ENCODE peak calls at places on chromosome X, in four cellular contexts. R is MM.1S, X is right lobe of liver, L is SK-N-SH. H is an unnamed sample.

GRCh38 chrX:69109706-69110635 is 55.3 kb downstream of the PJA1 start:
- DNase-seq in R (no peak), L (no peak), X (no peak), H (no peak)

GRCh38 chrX:110341189-110342035 is 17.2 kb upstream of the RTL9 start:
- DNase-seq in R (no peak), X (no peak), L (no peak), H (no peak)

GRCh38 chrX:140510895-140511295 is 6.0 kb upstream of the SOX3 start:
- DNase-seq in X (no peak), L (peak; percentile 14), R (no peak), H (no peak)

GRCh38 chrX:134236690-134237362 is at the start of gene CCDC160:
- DNase-seq in X (peak; percentile 48), L (peak; percentile 82), R (peak; percentile 52), H (peak; percentile 16)

GRCh38 chrX:139877710-139878414 is 55.0 kb downstream of the ATP11C start:
- DNase-seq in R (no peak), L (no peak), X (no peak), H (no peak)

GRCh38 chrX:47129879-47130358 is 14.6 kb downstream of the NDUFB11 start:
- DNase-seq in X (no peak), L (no peak), R (no peak), H (no peak)

GRCh38 chrX:44871114-44871645 is 1.8 kb upstream of the KDM6A start:
- DNase-seq in R (no peak), X (peak; percentile 45), L (no peak), H (no peak)

GRCh38 chrX:63754141-63754859 is 30.7 kb downstream of the ARHGEF9 start:
- DNase-seq in R (no peak), L (no peak), X (peak; percentile 51), H (no peak)

GRCh38 chrX:69387559-69388487 is 116.3 kb upstream of the NALF2 start:
- DNase-seq in X (peak; percentile 45), R (peak; percentile 22), L (peak; percentile 78), H (peak; percentile 89)

GRCh38 chrX:70208479-70208878 is 26.0 kb upstream of the AWAT1 start:
- DNase-seq in X (no peak), R (no peak), L (no peak), H (no peak)

GRCh38 chrX:119605398-119605738 is 856 bp downstream of the NKRF start:
- DNase-seq in R (no peak), X (no peak), L (peak; percentile 51), H (peak; percentile 13)

GRCh38 chrX:23317799-23318724 is 16.6 kb upstream of the PTCHD1 start:
- DNase-seq in X (no peak), L (peak; percentile 69), R (peak; percentile 18), H (peak; percentile 41)

GRCh38 chrX:2954541-2954940 is 25.4 kb upstream of the ARSD start:
- DNase-seq in X (no peak), R (no peak), L (no peak), H (no peak)

GRCh38 chrX:18931972-18932371 is 51.9 kb downstream of the PHKA2 start:
- DNase-seq in R (peak; percentile 8), L (peak; percentile 64), X (no peak), H (peak; percentile 28)

GRCh38 chrX:101595739-101596419 is 21.9 kb downstream of the ARMCX6 start:
- DNase-seq in X (no peak), R (peak; percentile 50), L (peak; percentile 52), H (peak; percentile 27)

GRCh38 chrX:19280636-19281035 is 63.1 kb upstream of the PDHA1 start:
- DNase-seq in X (no peak), L (no peak), R (no peak), H (no peak)

GRCh38 chrX:102659790-102660757 is 8.8 kb downstream of the GPRASP1 start:
- DNase-seq in X (peak; percentile 91), R (peak; percentile 78), L (peak; percentile 74), H (peak; percentile 80)

GRCh38 chrX:69018416-69019072 is 146.7 kb downstream of the PJA1 start:
- DNase-seq in L (no peak), X (no peak), R (no peak), H (no peak)

GRCh38 chrX:11667286-11667685 is 1.6 kb upstream of the ARHGAP6 start:
- DNase-seq in R (no peak), L (no peak), X (no peak), H (no peak)

GRCh38 chrX:15269618-15270521 is at the start of gene ASB9:
- DNase-seq in L (peak; percentile 45), R (no peak), X (peak; percentile 84), H (no peak)

GRCh38 chrX:38052096-38052495 is 45.7 kb downstream of the SYTL5 start:
- DNase-seq in R (no peak), L (no peak), X (no peak), H (no peak)

GRCh38 chrX:97529801-97530200 is 646.1 kb downstream of the RPA4 start:
- DNase-seq in L (no peak), X (no peak), R (no peak), H (no peak)

GRCh38 chrX:8960809-8961413 is 73.0 kb downstream of the FAM9B start:
- DNase-seq in R (no peak), L (no peak), X (no peak), H (no peak)

GRCh38 chrX:23514082-23514481 is 153.2 kb upstream of the PRDX4 start:
- DNase-seq in X (no peak), R (no peak), L (no peak), H (no peak)

GRCh38 chrX:41332408-41332987 is 1.5 kb upstream of the DDX3X start:
- DNase-seq in X (peak; percentile 49), R (peak; percentile 23), L (no peak), H (no peak)

GRCh38 chrX:77640702-77641101 is 145.3 kb downstream of the ATRX start:
- DNase-seq in X (no peak), L (no peak), R (no peak), H (no peak)

GRCh38 chrX:139083191-139083590 is 371.7 kb upstream of the FGF13 start:
- DNase-seq in L (no peak), X (no peak), R (no peak), H (no peak)

GRCh38 chrX:154444001-154444754 is at the start of gene FAM50A:
- DNase-seq in L (peak; percentile 92), R (peak; percentile 56), X (peak; percentile 82), H (peak; percentile 84)

DNA sequence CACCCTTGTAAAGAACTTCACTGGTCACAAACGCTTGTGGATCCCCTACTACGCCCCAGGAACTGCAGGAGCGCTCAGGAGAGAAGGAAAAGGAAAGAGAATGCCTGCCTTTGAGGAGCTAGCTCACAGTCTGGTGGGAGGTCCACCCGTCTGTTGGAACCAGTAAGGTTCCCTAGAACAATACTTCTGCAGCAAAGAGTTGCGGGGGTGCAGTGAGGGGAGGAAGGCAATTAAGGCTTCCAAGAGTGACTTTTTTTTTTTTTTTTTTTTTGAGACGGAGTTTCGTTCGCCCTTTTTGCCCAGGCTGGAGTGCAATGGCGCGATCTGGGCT is 321 bp upstream of the CTPS2 start:
- DNase-seq in L (no peak), R (no peak), X (no peak), H (no peak)
- H3K4me3 ChIP-seq in L (peak overlapping the region; percentile 62), R (peak overlapping the region; percentile 91), X (peak overlapping the region; percentile 66), H (peak overlapping the region; percentile 92)

DNA sequence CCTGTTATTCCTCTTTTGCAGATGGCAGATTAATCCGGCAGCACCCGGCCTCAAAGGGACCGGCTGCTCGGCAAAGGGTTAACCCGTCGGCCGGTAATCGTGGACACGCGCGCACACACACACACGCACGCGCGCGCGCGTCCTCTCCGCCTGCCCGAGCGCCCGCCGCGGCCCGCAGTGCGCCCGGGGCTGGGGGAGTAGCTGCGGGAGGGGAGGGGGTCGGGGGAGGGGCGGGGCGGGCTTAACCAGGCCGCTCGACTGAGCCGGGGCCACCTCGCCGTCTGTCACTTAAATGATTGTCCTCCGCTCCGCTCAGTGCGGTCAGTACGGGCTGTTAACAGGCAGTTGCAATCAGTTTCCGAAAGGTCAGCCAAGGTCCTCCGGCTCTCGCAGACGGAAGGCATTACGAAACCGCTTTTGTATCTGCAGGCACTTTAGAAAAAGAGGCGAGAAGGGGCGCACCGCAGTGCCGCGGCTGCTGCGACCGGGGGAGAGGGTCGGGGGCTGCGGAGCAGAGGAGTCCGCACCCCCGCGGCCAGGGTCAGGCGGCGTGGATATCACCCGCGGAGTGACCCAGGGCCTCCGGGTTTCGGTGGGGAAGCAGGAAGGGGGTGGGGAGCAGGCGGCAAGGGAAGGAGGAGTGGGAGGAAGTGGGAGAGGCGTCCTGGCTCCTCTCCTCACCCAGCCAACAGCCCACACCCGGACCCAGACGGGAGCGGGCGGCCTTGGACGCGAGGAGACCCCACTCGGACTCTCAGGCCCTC is 57.3 kb upstream of the BCOR start:
- DNase-seq in X (peak; percentile 89), R (peak; percentile 28), L (peak; percentile 87), H (peak; percentile 90)
- H3K4me3 ChIP-seq in X (peak overlapping the region; percentile 30), R (peak overlapping the region; percentile 55), L (peak overlapping the region; percentile 46), H (peak overlapping the region; percentile 64)

GRCh38 chrX:54419559-54420302 is 20.5 kb upstream of the TSR2 start:
- DNase-seq in X (peak; percentile 59), R (no peak), L (no peak), H (no peak)

GRCh38 chrX:54427837-54428424 is 12.3 kb upstream of the TSR2 start:
- DNase-seq in X (no peak), L (no peak), R (peak; percentile 46), H (peak; percentile 46)

GRCh38 chrX:54423161-54423888 is 16.9 kb upstream of the TSR2 start:
- DNase-seq in X (no peak), L (no peak), R (no peak), H (no peak)

GRCh38 chrX:54416965-54417364 is 23.2 kb upstream of the TSR2 start:
- DNase-seq in X (no peak), L (no peak), R (no peak), H (no peak)

DNA sequence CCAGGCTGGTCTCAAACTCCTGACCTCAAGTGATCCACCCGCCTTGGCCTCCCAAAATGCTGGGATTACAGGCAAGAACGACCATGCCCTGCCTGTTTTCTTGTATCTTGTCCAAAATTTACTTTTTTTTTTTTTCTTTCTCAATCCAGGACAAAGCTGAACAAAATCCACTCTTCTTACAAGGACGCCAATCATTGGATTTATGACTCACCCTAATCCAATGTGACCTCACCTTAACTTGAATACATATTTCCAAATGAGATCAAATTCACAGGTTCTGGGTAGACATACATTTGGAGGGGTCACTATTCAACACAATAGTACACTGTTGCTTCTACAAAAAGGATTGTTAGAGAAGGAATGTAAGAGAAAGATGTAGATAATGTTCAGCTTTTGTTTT is 18.0 kb upstream of the TSR2 start:
- DNase-seq in X (no peak), R (no peak), L (no peak), H (no peak)
- H3K4me3 ChIP-seq in X (no peak overlapping the region), R (no peak overlapping the region), L (no peak overlapping the region), H (no peak overlapping the region)

GRCh38 chrX:131812847-131813825 is 210.0 kb upstream of the STK26 start:
- DNase-seq in R (peak; percentile 97), L (peak; percentile 36), X (no peak), H (peak; percentile 63)
- H3K4me3 ChIP-seq in R (peak overlapping the region; percentile 55), L (peak overlapping the region; percentile 6), X (peak overlapping the region; percentile 37), H (peak overlapping the region; percentile 43)